ENCODE peak calls at places on chromosomes 5 and 9, in six cellular contexts. U is upper lobe of left lung; P is right atrium auricular region; G is H9; N is AG09309; W is CD8-positive, alpha-beta T cell. T is an unnamed sample.

GRCh38 chr5:72841756-72842535 is 25.5 kb downstream of the TNPO1 start:
- DNase-seq in P (no peak), U (no peak), W (no peak), G (no peak), N (peak), T (no peak)

GRCh38 chr5:43627028-43627427 is 24.0 kb downstream of the NNT start:
- DNase-seq in P (no peak), U (no peak), N (no peak), W (no peak), G (peak), T (no peak)

GRCh38 chr5:122076669-122077450 is 1.2 kb downstream of the LOX start:
- DNase-seq in W (peak), N (no peak), U (peak), G (peak), P (peak), T (peak)

GRCh38 chr5:129853588-129853987 is 50.7 kb upstream of the CHSY3 start:
- DNase-seq in N (no peak), G (no peak), W (no peak), P (no peak), U (no peak), T (no peak)

GRCh38 chr5:143233020-143233419 is 170.5 kb downstream of the NR3C1 start:
- DNase-seq in P (no peak), U (peak), G (no peak), N (peak), W (no peak), T (no peak)

GRCh38 chr5:1430121-1430795 is 15.0 kb downstream of the SLC6A3 start:
- DNase-seq in P (no peak), U (no peak), W (no peak), G (no peak), N (no peak), T (no peak)

GRCh38 chr5:107949688-107950341 is 279.1 kb upstream of the EFNA5 start:
- DNase-seq in P (no peak), N (no peak), G (no peak), U (no peak), W (no peak), T (no peak)

GRCh38 chr5:39076101-39076756 is 2.0 kb upstream of the RICTOR start:
- DNase-seq in U (no peak), W (no peak), G (no peak), N (no peak), P (no peak), T (no peak)

GRCh38 chr5:54538156-54538555 is 20.6 kb downstream of the SNX18 start:
- DNase-seq in W (no peak), G (no peak), N (no peak), U (no peak), P (no peak), T (no peak)

GRCh38 chr5:39173069-39173468 is 46.3 kb downstream of the FYB1 start:
- DNase-seq in W (no peak), G (no peak), N (no peak), U (no peak), P (no peak), T (no peak)

GRCh38 chr5:112915831-112916230 is 6.2 kb downstream of the REEP5 start:
- DNase-seq in P (no peak), W (no peak), G (no peak), N (no peak), U (no peak), T (no peak)

GRCh38 chr5:39209924-39210323 is 9.4 kb downstream of the FYB1 start:
- DNase-seq in P (no peak), N (no peak), G (peak), U (no peak), W (peak), T (no peak)

GRCh38 chr5:97629281-97629680 is 446.2 kb upstream of the RIOK2 start:
- DNase-seq in G (no peak), N (peak), P (peak), U (no peak), W (no peak), T (no peak)

GRCh38 chr9:89538874-89539273 is 41.0 kb upstream of the SEMA4D start:
- DNase-seq in W (peak), P (no peak), G (no peak), N (no peak), U (no peak), T (no peak)

GRCh38 chr5:149447373-149448367 is 68.6 kb upstream of the IL17B start:
- DNase-seq in P (no peak), N (no peak), W (no peak), G (no peak), U (no peak), T (no peak)

GRCh38 chr9:37471942-37472679 is 6.9 kb upstream of the ZBTB5 start:
- DNase-seq in U (no peak), W (no peak), N (peak), G (peak), P (no peak), T (no peak)

GRCh38 chr5:36150676-36151433 is 832 bp downstream of the LMBRD2 start:
- DNase-seq in P (no peak), W (peak), G (peak), U (peak), N (no peak), T (no peak)

GRCh38 chr9:88651682-88652633 is 117.0 kb downstream of the NXNL2 start:
- DNase-seq in G (no peak), N (peak), P (peak), W (no peak), U (no peak), T (no peak)

GRCh38 chr5:115435776-115436712 is 108.5 kb downstream of the FEM1C start:
- DNase-seq in W (no peak), P (no peak), G (no peak), N (no peak), U (no peak), T (no peak)

GRCh38 chr9:7123743-7124142 is 366.0 kb downstream of the KDM4C start:
- DNase-seq in U (no peak), N (no peak), W (no peak), G (no peak), P (no peak), T (no peak)

GRCh38 chr9:120610975-120611689 is 31.2 kb upstream of the CDK5RAP2 start:
- DNase-seq in P (no peak), W (no peak), G (no peak), U (no peak), N (no peak), T (no peak)

GRCh38 chr9:4792054-4792571 is 631 bp upstream of the RCL1 start:
- DNase-seq in W (no peak), U (no peak), N (no peak), G (no peak), P (no peak), T (no peak)

GRCh38 chr5:79237735-79238560 is 2.0 kb downstream of the JMY start:
- DNase-seq in U (no peak), G (no peak), W (no peak), N (no peak), P (no peak), T (no peak)

GRCh38 chr9:33868430-33869000 is 51.6 kb downstream of the UBE2R2 start:
- DNase-seq in W (no peak), P (no peak), N (no peak), U (no peak), G (no peak), T (no peak)

GRCh38 chr5:122772446-122772845 is 2.4 kb upstream of the SNX2 start:
- DNase-seq in G (no peak), P (no peak), U (no peak), N (no peak), W (no peak), T (no peak)

GRCh38 chr9:137255448-137256114 is 454 bp downstream of the NELFB start:
- DNase-seq in G (peak), U (no peak), N (no peak), W (no peak), P (no peak), T (no peak)

GRCh38 chr9:132584616-132585560 is 2.5 kb downstream of the BARHL1 start:
- DNase-seq in N (no peak), W (no peak), P (no peak), U (no peak), G (no peak), T (no peak)

GRCh38 chr9:98117984-98118639 is 910 bp downstream of the TRIM14 start:
- DNase-seq in G (no peak), W (peak), U (no peak), P (no peak), N (no peak), T (no peak)
- TF ChIP-seq CTCF in G (peak), W (peak), U (peak), P (no peak), N (peak), T (peak)

GRCh38 chr9:24832307-24832706 is 286.6 kb upstream of the IZUMO3 start:
- DNase-seq in P (no peak), W (no peak), G (no peak), N (no peak), U (no peak), T (no peak)
- TF ChIP-seq CTCF in P (no peak), W (no peak), G (peak), N (no peak), U (no peak), T (peak)

GRCh38 chr9:76887003-76887821 is 18.7 kb downstream of the PRUNE2 start:
- DNase-seq in U (no peak), N (no peak), G (no peak), P (no peak), W (no peak), T (no peak)
- TF ChIP-seq CTCF in U (no peak), N (no peak), G (no peak), P (no peak), W (no peak), T (peak)

GRCh38 chr5:15463231-15463630 is 36.7 kb upstream of the FBXL7 start:
- DNase-seq in P (no peak), G (no peak), U (no peak), W (no peak), N (peak), T (no peak)
- TF ChIP-seq CTCF in P (no peak), G (peak), U (peak), W (no peak), N (peak), T (peak)

DNA sequence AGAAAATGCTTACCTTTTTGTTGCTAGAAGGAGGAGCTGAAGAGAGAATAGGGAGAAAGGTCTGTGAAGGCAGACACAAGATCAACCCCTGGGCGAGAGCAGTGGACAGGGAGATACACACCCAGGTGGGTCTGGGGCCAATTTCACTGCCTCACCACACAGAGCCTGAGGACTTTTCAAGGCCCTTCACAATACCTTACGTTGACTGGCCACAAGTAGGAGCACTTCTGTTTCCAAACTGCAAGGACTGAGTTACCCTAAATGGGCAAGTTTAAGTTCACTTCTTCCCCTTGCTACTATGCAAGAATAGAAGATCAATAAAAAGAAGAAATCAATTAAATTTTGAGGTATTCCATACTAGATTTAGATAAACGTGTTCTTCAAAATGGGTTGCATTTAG is 174.5 kb upstream of the SLC12A2 start:
- DNase-seq in W (no peak), N (peak), G (peak), P (no peak), U (no peak), T (no peak)
- TF ChIP-seq CTCF in W (no peak), N (peak), G (peak), P (no peak), U (peak), T (peak)

DNA sequence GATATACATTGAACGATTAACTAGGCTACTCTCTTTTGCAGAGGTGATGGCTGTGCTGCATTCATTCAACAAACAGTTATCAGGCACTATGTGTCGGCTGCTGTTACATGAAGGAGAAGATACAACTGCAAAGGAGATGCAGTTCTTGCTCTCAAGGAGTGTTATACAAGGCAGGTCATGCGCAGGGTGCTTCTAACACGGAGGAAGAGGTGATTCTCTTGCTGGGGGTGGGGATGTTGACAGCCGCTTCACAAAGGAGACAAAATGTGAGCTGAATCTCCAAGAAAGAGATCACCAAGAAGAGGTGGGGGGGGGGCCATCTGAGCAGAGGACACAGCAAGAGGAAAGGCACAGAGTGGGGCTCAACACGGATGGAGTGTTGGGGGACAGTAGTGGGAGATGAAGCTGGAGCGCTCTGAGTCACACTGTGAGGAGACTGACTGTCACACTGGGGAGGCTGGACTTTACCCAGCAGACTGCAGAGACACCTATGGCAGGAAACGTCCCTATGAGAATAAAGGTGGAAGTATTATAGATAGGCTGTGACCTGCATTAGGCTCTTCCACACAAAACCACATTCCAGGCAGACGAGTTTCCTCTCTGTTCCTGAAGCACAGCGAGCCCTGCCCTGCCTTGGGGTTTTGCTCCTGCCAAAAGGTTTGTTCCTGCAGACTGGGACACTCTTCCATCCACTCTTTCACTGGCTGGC is 20.9 kb downstream of the NDUFA8 start:
- DNase-seq in W (no peak), P (no peak), N (no peak), G (no peak), U (no peak), T (no peak)
- TF ChIP-seq CTCF in W (no peak), P (no peak), N (no peak), G (no peak), U (no peak), T (no peak)

GRCh38 chr5:119312403-119312802 is 43.4 kb upstream of the TNFAIP8 start:
- DNase-seq in U (no peak), G (no peak), P (no peak), N (no peak), W (no peak), T (no peak)
- TF ChIP-seq CTCF in U (no peak), G (peak), P (no peak), N (no peak), W (no peak), T (no peak)

DNA sequence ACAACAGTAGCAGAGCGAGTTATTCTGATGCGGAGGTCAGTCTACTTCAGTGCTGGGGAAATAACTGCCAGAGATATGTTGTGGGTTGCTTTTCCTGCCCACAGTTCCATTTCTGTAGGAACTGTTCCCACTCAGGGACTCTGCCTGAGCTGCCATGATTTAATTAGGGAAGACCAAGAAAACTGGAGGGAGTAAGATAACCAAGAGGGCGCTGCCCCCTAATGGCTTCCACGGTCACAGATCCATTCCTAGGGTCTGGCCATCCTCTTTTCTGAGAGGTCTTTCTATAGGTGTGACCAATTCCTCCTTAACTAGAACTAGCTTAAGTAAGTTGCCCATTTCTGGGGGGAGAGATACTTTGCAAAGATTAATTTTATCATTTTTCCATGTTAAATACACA is 125.9 kb downstream of the APBA1 start:
- DNase-seq in W (no peak), G (peak), P (no peak), N (no peak), U (no peak), T (no peak)
- TF ChIP-seq CTCF in W (no peak), G (peak), P (no peak), N (peak), U (no peak), T (peak)